ENCODE peak calls at places on chromosomes 6 and 20, in nine cellular contexts. P is stimulated activated CD8-positive, alpha-beta memory T cell treated with anti-CD3 and anti-CD28 coated beads, Interleukin-15, amount 100 ng/mL, for 48 hours; J is sciatic nerve; U is memory B cell; A is activated T-cell treated with anti-CD3 and anti-CD28 coated beads, Interleukin-2, amount 50 U/mL, for 48 hours; E is HCT116; I is C1 segment of cervical spinal cord; K is NCI-H2171 treated with DMSO at 0.1 percent for 48 hours; Q is Ammon's horn. H is an unnamed sample.
A peak's percentile ranks its signal among the peaks of the same experiment; 100 is the strongest.

GRCh38 chr6:158500016-158500735 is 59.7 kb upstream of the TMEM181 start:
- DNase-seq in P (no peak), J (no peak), U (no peak), A (no peak), E (no peak), I (no peak), K (no peak), Q (peak; percentile 45), H (no peak)

GRCh38 chr6:85096976-85097375 is 332.6 kb upstream of the TBX18 start:
- DNase-seq in P (no peak), J (no peak), U (no peak), A (no peak), E (no peak), I (no peak), K (no peak), Q (no peak), H (no peak)

GRCh38 chr6:160188773-160189172 is 67.2 kb downstream of the SLC22A1 start:
- DNase-seq in P (no peak), J (no peak), U (no peak), A (no peak), E (no peak), I (no peak), K (no peak), Q (no peak), H (no peak)

GRCh38 chr6:106820412-106820852 is 154.1 kb downstream of the CD24 start:
- DNase-seq in P (no peak), J (no peak), U (no peak), A (no peak), E (no peak), I (no peak), K (no peak), Q (no peak), H (no peak)

GRCh38 chr20:25135031-25135430 is 53.1 kb upstream of the VSX1 start:
- DNase-seq in P (no peak), J (no peak), U (no peak), A (no peak), E (no peak), I (no peak), K (no peak), Q (no peak), H (no peak)

GRCh38 chr20:25987073-25987927 is 290.6 kb upstream of the ZNF337 start:
- DNase-seq in P (peak; percentile 27), J (no peak), U (peak; percentile 59), A (peak; percentile 67), E (no peak), I (peak; percentile 54), K (peak; percentile 84), Q (peak; percentile 68), H (no peak)

GRCh38 chr6:35305117-35305516 is 7.5 kb downstream of the DEF6 start:
- DNase-seq in P (no peak), J (no peak), U (no peak), A (no peak), E (no peak), I (no peak), K (no peak), Q (no peak), H (no peak)

GRCh38 chr6:166904101-166904746 is 52.1 kb downstream of the RNASET2 start:
- DNase-seq in P (no peak), J (no peak), U (no peak), A (no peak), E (no peak), I (peak; percentile 62), K (peak; percentile 41), Q (peak; percentile 79), H (no peak)

GRCh38 chr6:90765895-90766294 is 179.0 kb upstream of the MAP3K7 start:
- DNase-seq in P (no peak), J (no peak), U (no peak), A (no peak), E (no peak), I (no peak), K (no peak), Q (no peak), H (no peak)

GRCh38 chr6:151441390-151442166 is 10.3 kb downstream of the RMND1 start:
- DNase-seq in P (no peak), J (no peak), U (no peak), A (no peak), E (no peak), I (no peak), K (no peak), Q (no peak), H (no peak)

GRCh38 chr6:33208089-33208967 is at the start of gene RING1:
- DNase-seq in P (peak; percentile 77), J (peak; percentile 94), U (peak; percentile 92), A (peak; percentile 84), E (no peak), I (peak; percentile 88), K (peak; percentile 81), Q (peak; percentile 93), H (peak; percentile 9)

GRCh38 chr20:48761023-48761785 is 66.6 kb downstream of the PREX1 start:
- DNase-seq in P (peak; percentile 38), J (no peak), U (no peak), A (no peak), E (no peak), I (no peak), K (no peak), Q (peak; percentile 45), H (peak; percentile 68)

GRCh38 chr20:2708073-2708415 is 15.5 kb downstream of the EBF4 start:
- DNase-seq in P (no peak), J (no peak), U (no peak), A (no peak), E (no peak), I (no peak), K (peak; percentile 14), Q (no peak), H (no peak)

GRCh38 chr6:145539831-145540230 is 195.5 kb downstream of the EPM2A start:
- DNase-seq in P (no peak), J (no peak), U (no peak), A (no peak), E (no peak), I (no peak), K (no peak), Q (no peak), H (no peak)

GRCh38 chr6:87848616-87849015 is 146.6 kb upstream of the AKIRIN2 start:
- DNase-seq in P (no peak), J (no peak), U (no peak), A (no peak), E (no peak), I (no peak), K (peak; percentile 54), Q (no peak), H (no peak)

GRCh38 chr6:132798820-132799538 is 542 bp upstream of the SLC18B1 start:
- DNase-seq in P (no peak), J (peak; percentile 78), U (peak; percentile 57), A (peak; percentile 80), E (peak; percentile 76), I (peak; percentile 38), K (peak; percentile 82), Q (peak; percentile 82), H (no peak)

GRCh38 chr6:113654396-113654795 is 202.7 kb upstream of the MARCKS start:
- DNase-seq in P (no peak), J (peak; percentile 86), U (no peak), A (no peak), E (peak; percentile 41), I (peak; percentile 86), K (no peak), Q (peak; percentile 83), H (no peak)

GRCh38 chr6:39926668-39927067 is 7.6 kb downstream of the MOCS1 start:
- DNase-seq in P (no peak), J (no peak), U (no peak), A (no peak), E (no peak), I (no peak), K (no peak), Q (no peak), H (no peak)

GRCh38 chr6:40356242-40356910 is 230.8 kb downstream of the LRFN2 start:
- DNase-seq in P (no peak), J (no peak), U (peak; percentile 2), A (peak; percentile 30), E (no peak), I (no peak), K (no peak), Q (no peak), H (no peak)

GRCh38 chr20:60062431-60063336 is 104.5 kb downstream of the CDH26 start:
- DNase-seq in P (no peak), J (no peak), U (no peak), A (no peak), E (no peak), I (peak; percentile 40), K (no peak), Q (peak; percentile 72), H (no peak)

GRCh38 chr6:10384333-10384718 is 30.5 kb downstream of the TFAP2A start:
- DNase-seq in P (no peak), J (no peak), U (no peak), A (no peak), E (no peak), I (no peak), K (no peak), Q (no peak), H (no peak)

GRCh38 chr20:9220874-9221547 is 152.1 kb downstream of the PLCB4 start:
- DNase-seq in P (no peak), J (no peak), U (no peak), A (no peak), E (no peak), I (no peak), K (no peak), Q (no peak), H (no peak)

GRCh38 chr6:141561154-141561553 is 571.6 kb upstream of the GJE1 start:
- DNase-seq in P (no peak), J (no peak), U (no peak), A (no peak), E (no peak), I (no peak), K (peak; percentile 61), Q (no peak), H (no peak)

GRCh38 chr6:35260642-35261570 is 1.4 kb downstream of the ZNF76 start:
- DNase-seq in P (no peak), J (no peak), U (no peak), A (no peak), E (no peak), I (no peak), K (no peak), Q (no peak), H (no peak)

H was measured in GF-D8.